ENCODE peak calls at places on chromosomes 11 and 22, in eight cellular contexts. H is fibroblast of lung, E is cardiac muscle cell, Q is Panc1, R is upper lobe of right lung, F is PC-3, L is transverse colon, S is brain microvascular endothelial cell. D is an unnamed sample.

GRCh38 chr11:69416123-69416475 is 65.4 kb upstream of the LINC01488 start:
- DNase-seq in L (no peak), E (no peak), R (peak), Q (no peak), H (no peak), S (no peak), F (no peak), D (no peak)

GRCh38 chr11:120178441-120179070 is 32.3 kb upstream of the OAF start:
- DNase-seq in Q (no peak), L (no peak), H (no peak), S (no peak), F (no peak), R (peak), E (no peak), D (no peak)

GRCh38 chr11:34810107-34810562 is 106.0 kb downstream of the APIP start:
- DNase-seq in L (no peak), S (no peak), H (no peak), F (no peak), Q (no peak), E (no peak), R (no peak), D (no peak)

GRCh38 chr11:69430566-69430965 is 50.9 kb upstream of the LINC01488 start:
- DNase-seq in L (no peak), E (no peak), H (no peak), R (no peak), F (no peak), S (no peak), Q (no peak), D (no peak)

GRCh38 chr11:93117578-93117964 is 80.2 kb downstream of the SLC36A4 start:
- DNase-seq in R (no peak), L (no peak), S (no peak), F (no peak), E (no peak), Q (no peak), H (no peak), D (no peak)

GRCh38 chr22:42437488-42438292 is 5.5 kb upstream of the NFAM1 start:
- DNase-seq in S (peak), R (peak), Q (peak), F (peak), H (peak), L (peak), E (peak), D (peak)

GRCh38 chr11:19275496-19275895 is 34.8 kb upstream of the E2F8 start:
- DNase-seq in S (no peak), L (no peak), E (no peak), H (no peak), F (peak), R (no peak), Q (no peak), D (peak)

GRCh38 chr22:44575344-44576268 is 77.6 kb upstream of the RTL6 start:
- DNase-seq in F (no peak), H (no peak), R (peak), E (no peak), Q (no peak), S (no peak), L (no peak), D (no peak)

GRCh38 chr11:64947202-64947814 is 11.6 kb upstream of the GPHA2 start:
- DNase-seq in F (no peak), S (no peak), Q (no peak), R (no peak), H (no peak), L (no peak), E (no peak), D (no peak)

GRCh38 chr11:85590848-85591483 is 36.2 kb downstream of the DLG2 start:
- DNase-seq in H (peak), R (no peak), Q (peak), S (peak), F (peak), E (peak), L (no peak), D (peak)

GRCh38 chr11:92246637-92247036 is 22.0 kb downstream of the FAT3 start:
- DNase-seq in S (no peak), R (no peak), E (no peak), F (no peak), H (no peak), Q (no peak), L (no peak), D (no peak)

GRCh38 chr11:46250071-46251052 is 27.1 kb upstream of the CREB3L1 start:
- DNase-seq in L (no peak), F (no peak), Q (no peak), R (no peak), S (no peak), E (no peak), H (peak), D (no peak)

GRCh38 chr11:11391796-11392195 is 38.7 kb upstream of the CSNK2A3 start:
- DNase-seq in H (peak), S (peak), R (no peak), E (no peak), F (peak), L (peak), Q (peak), D (peak)

GRCh38 chr11:118607401-118608267 is at the start of gene PHLDB1:
- DNase-seq in F (peak), Q (no peak), L (peak), H (peak), R (peak), E (peak), S (peak), D (peak)

GRCh38 chr11:5367461-5368074 is 16.0 kb upstream of the OR51M1 start:
- DNase-seq in H (peak), E (no peak), L (no peak), R (no peak), F (no peak), Q (no peak), S (peak), D (no peak)

GRCh38 chr11:291281-292210 is 2.6 kb downstream of the PGGHG start:
- DNase-seq in R (peak), S (no peak), Q (no peak), H (no peak), F (no peak), L (peak), E (no peak), D (no peak)

GRCh38 chr22:19103881-19104821 is 18.1 kb downstream of the DGCR2 start:
- DNase-seq in H (peak), S (no peak), R (no peak), E (no peak), Q (no peak), F (no peak), L (no peak), D (no peak)

GRCh38 chr22:39349506-39349966 is 255 bp upstream of the SYNGR1 start:
- DNase-seq in L (peak), R (no peak), F (peak), H (no peak), S (no peak), E (peak), Q (no peak), D (no peak)

GRCh38 chr11:10893713-10894112 is 35.9 kb upstream of the ZBED5 start:
- DNase-seq in S (peak), L (no peak), E (no peak), F (peak), H (peak), Q (no peak), R (no peak), D (no peak)

GRCh38 chr11:57310630-57311086 is 14.1 kb downstream of the TNKS1BP1 start:
- DNase-seq in F (no peak), Q (no peak), E (peak), H (peak), R (no peak), L (no peak), S (no peak), D (no peak)

GRCh38 chr11:62909107-62909894 is 11.9 kb downstream of the CHRM1 start:
- DNase-seq in S (peak), H (peak), F (peak), L (peak), Q (no peak), R (peak), E (peak), D (peak)

GRCh38 chr11:70539360-70540095 is 141.2 kb downstream of the CTTN start:
- DNase-seq in L (no peak), R (peak), Q (no peak), S (no peak), E (no peak), F (no peak), H (no peak), D (no peak)

GRCh38 chr11:76706667-76707066 is 36.1 kb upstream of the LRRC32 start:
- DNase-seq in S (no peak), R (no peak), L (no peak), E (no peak), Q (no peak), F (no peak), H (no peak), D (peak)

GRCh38 chr11:12717851-12718291 is 43.6 kb downstream of the TEAD1 start:
- DNase-seq in E (no peak), Q (no peak), S (no peak), H (no peak), R (no peak), L (no peak), F (no peak), D (no peak)

GRCh38 chr11:8201524-8202365 is 32.9 kb upstream of the RIC3 start:
- DNase-seq in L (no peak), E (no peak), F (no peak), H (no peak), Q (no peak), S (no peak), R (no peak), D (no peak)

GRCh38 chr22:23835773-23836144 is 3.0 kb downstream of the DERL3 start:
- DNase-seq in E (no peak), R (peak), L (no peak), H (no peak), S (no peak), F (no peak), Q (no peak), D (no peak)

GRCh38 chr22:23836692-23837495 is 1.9 kb downstream of the DERL3 start:
- DNase-seq in L (no peak), E (no peak), F (no peak), R (no peak), H (no peak), Q (no peak), S (no peak), D (no peak)

GRCh38 chr22:23834830-23835772 is 3.7 kb downstream of the DERL3 start:
- DNase-seq in H (no peak), L (peak), E (no peak), S (no peak), R (peak), Q (no peak), F (no peak), D (no peak)

GRCh38 chr22:23837496-23837859 is 1.3 kb downstream of the DERL3 start:
- DNase-seq in R (no peak), E (no peak), Q (no peak), L (no peak), S (no peak), F (no peak), H (no peak), D (no peak)

GRCh38 chr22:23836281-23836680 is 2.5 kb downstream of the DERL3 start:
- DNase-seq in H (no peak), Q (no peak), L (no peak), S (no peak), E (no peak), F (no peak), R (no peak), D (no peak)
- H3K27ac ChIP-seq in H (no peak), Q (no peak), L (no peak), S (no peak), E (peak), F (no peak), R (no peak), D (peak)

GRCh38 chr11:75350743-75351540 is 519 bp downstream of the ARRB1 start:
- DNase-seq in S (no peak), Q (no peak), L (peak), H (peak), R (peak), F (peak), E (no peak), D (no peak)
- TF ChIP-seq CTCF in S (peak), Q (no peak), L (no peak), H (peak), R (peak), F (peak), E (peak), D (no peak)

DNA sequence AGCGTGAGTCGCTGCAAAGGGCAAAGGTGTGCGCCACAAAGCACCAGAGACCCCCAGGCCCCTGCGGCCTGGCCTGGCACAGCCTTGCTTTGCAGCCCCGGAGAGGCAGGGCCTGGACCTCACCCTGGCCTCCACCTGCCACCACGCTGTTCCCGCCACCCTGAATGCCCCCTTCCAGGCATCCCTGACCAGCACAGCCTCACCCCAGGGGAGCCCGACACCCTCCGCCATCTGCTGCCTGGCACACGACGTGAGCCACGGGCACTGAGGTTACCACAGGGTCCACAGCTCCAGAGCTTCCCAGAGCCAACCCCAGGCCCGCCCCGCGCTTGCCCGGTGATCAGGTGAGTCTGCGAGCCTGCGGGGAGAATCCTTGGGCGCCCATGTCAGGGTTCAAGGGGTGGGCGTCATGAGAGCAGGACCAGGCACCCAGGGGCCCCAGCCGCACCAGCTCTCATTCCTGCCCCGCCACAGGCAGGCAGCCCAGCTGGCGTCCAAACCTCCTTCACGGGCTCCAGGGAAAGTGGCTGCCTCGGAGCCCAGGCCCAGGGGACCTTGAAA is 171.3 kb downstream of the BRD1 start:
- DNase-seq in L (no peak), F (no peak), E (no peak), S (no peak), Q (no peak), H (no peak), R (peak), D (no peak)
- H3K27ac ChIP-seq in L (peak), F (no peak), E (no peak), S (no peak), Q (no peak), H (no peak), R (peak), D (no peak)

DNA sequence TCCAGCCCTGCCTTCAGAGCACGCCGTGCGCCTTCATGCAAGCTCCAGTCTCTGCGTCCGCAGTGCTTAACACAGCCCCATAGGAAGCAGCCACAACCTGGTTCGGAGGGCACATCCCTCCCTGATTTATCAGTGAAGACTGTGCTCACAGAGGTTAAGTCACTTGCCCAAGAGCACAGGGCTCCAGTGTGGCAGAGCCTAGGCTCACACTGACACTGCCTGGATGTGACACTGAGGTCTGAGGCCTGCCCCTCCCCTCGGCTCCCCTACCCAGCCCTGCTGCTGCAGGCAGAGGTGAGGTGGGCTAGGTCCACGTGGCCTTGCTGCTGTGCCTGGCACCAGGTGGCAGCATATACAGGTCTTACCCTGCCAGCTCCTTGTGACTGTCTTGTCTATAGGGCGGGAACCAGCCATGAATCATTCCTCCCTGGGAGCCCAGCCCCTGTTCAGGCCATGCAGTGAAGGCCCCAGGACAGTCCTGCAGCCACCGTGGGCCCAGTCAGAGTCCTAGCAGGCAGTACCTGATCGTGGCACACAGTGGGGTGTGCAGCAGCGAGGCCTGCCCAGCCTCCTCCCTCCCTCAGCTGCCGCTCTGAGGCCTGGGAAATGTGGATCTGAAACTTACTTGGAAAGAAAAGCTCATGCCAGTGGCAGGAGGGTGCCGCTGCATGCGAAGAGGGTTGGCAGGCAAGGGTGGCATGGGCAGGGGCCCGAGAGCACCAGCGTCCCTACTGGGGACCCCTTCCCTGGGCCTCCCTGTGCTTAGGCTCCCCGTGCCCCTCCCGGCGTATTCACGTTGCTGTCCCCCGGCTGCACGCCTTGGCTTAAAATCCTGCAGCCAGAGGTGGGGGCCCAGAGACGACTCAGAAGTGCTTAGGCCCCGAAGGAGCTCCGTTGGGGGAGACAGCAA is 1.2 kb upstream of the CERK start:
- DNase-seq in R (no peak), H (peak), S (peak), Q (peak), E (no peak), L (peak), F (no peak), D (peak)
- TF ChIP-seq CTCF in R (no peak), H (peak), S (peak), Q (no peak), E (no peak), L (no peak), F (no peak), D (peak)